ENCODE peak calls at places on chromosome 15, in nine cellular contexts. One of them, this sample, is unnamed.

GRCh38 chr15:64825431-64826294 is at the start of gene PIF1:
- DNase-seq in putamen: peak; percentile 93
- DNase-seq in brain pericyte: peak; percentile 91
- DNase-seq in T-helper 2 cell: peak; percentile 88
- DNase-seq in amniotic epithelial cell: peak; percentile 99
- DNase-seq in stimulated activated CD4-positive, alpha-beta T cell treated with anti-CD3 and anti-CD28 coated beads, Interleukin-1b, Interleukin-23, amount 100 ng/mL, for 24 hours: peak; percentile 75
- DNase-seq in sciatic nerve: peak; percentile 89
- DNase-seq in SK-N-DZ: peak; percentile 99
- DNase-seq in B cell: peak; percentile 87
- DNase-seq in this sample: peak; percentile 99

GRCh38 chr15:83747050-83747717 is 93.3 kb downstream of the ADAMTSL3 start:
- DNase-seq in putamen: no peak
- DNase-seq in brain pericyte: peak; percentile 5
- DNase-seq in T-helper 2 cell: no peak
- DNase-seq in amniotic epithelial cell: peak; percentile 44
- DNase-seq in stimulated activated CD4-positive, alpha-beta T cell treated with anti-CD3 and anti-CD28 coated beads, Interleukin-1b, Interleukin-23, amount 100 ng/mL, for 24 hours: no peak
- DNase-seq in sciatic nerve: no peak
- DNase-seq in SK-N-DZ: no peak
- DNase-seq in B cell: no peak
- DNase-seq in this sample: no peak

GRCh38 chr15:57637836-57638235 is 46.1 kb downstream of the MYZAP start:
- DNase-seq in putamen: no peak
- DNase-seq in brain pericyte: no peak
- DNase-seq in T-helper 2 cell: no peak
- DNase-seq in amniotic epithelial cell: no peak
- DNase-seq in stimulated activated CD4-positive, alpha-beta T cell treated with anti-CD3 and anti-CD28 coated beads, Interleukin-1b, Interleukin-23, amount 100 ng/mL, for 24 hours: no peak
- DNase-seq in sciatic nerve: no peak
- DNase-seq in SK-N-DZ: no peak
- DNase-seq in B cell: no peak
- DNase-seq in this sample: no peak

GRCh38 chr15:44394062-44394461 is 33.4 kb upstream of the CTDSPL2 start:
- DNase-seq in putamen: no peak
- DNase-seq in brain pericyte: no peak
- DNase-seq in T-helper 2 cell: no peak
- DNase-seq in amniotic epithelial cell: peak; percentile 96
- DNase-seq in stimulated activated CD4-positive, alpha-beta T cell treated with anti-CD3 and anti-CD28 coated beads, Interleukin-1b, Interleukin-23, amount 100 ng/mL, for 24 hours: no peak
- DNase-seq in sciatic nerve: no peak
- DNase-seq in SK-N-DZ: no peak
- DNase-seq in B cell: no peak
- DNase-seq in this sample: no peak

GRCh38 chr15:38531509-38531908 is 33.1 kb downstream of the RASGRP1 start:
- DNase-seq in putamen: peak; percentile 75
- DNase-seq in brain pericyte: no peak
- DNase-seq in T-helper 2 cell: no peak
- DNase-seq in amniotic epithelial cell: peak; percentile 90
- DNase-seq in stimulated activated CD4-positive, alpha-beta T cell treated with anti-CD3 and anti-CD28 coated beads, Interleukin-1b, Interleukin-23, amount 100 ng/mL, for 24 hours: no peak
- DNase-seq in sciatic nerve: no peak
- DNase-seq in SK-N-DZ: no peak
- DNase-seq in B cell: no peak
- DNase-seq in this sample: no peak

GRCh38 chr15:100934166-100934565 is 15.0 kb downstream of the LRRK1 start:
- DNase-seq in putamen: no peak
- DNase-seq in brain pericyte: no peak
- DNase-seq in T-helper 2 cell: no peak
- DNase-seq in amniotic epithelial cell: no peak
- DNase-seq in stimulated activated CD4-positive, alpha-beta T cell treated with anti-CD3 and anti-CD28 coated beads, Interleukin-1b, Interleukin-23, amount 100 ng/mL, for 24 hours: no peak
- DNase-seq in sciatic nerve: no peak
- DNase-seq in SK-N-DZ: no peak
- DNase-seq in B cell: no peak
- DNase-seq in this sample: no peak

GRCh38 chr15:25860885-25861866 is 2.0 kb downstream of the ATP10A start:
- DNase-seq in putamen: no peak
- DNase-seq in brain pericyte: no peak
- DNase-seq in T-helper 2 cell: peak; percentile 14
- DNase-seq in amniotic epithelial cell: no peak
- DNase-seq in stimulated activated CD4-positive, alpha-beta T cell treated with anti-CD3 and anti-CD28 coated beads, Interleukin-1b, Interleukin-23, amount 100 ng/mL, for 24 hours: no peak
- DNase-seq in sciatic nerve: no peak
- DNase-seq in SK-N-DZ: no peak
- DNase-seq in B cell: no peak
- DNase-seq in this sample: no peak

GRCh38 chr15:74432271-74432967 is 1.3 kb downstream of the SEMA7A start:
- DNase-seq in putamen: no peak
- DNase-seq in brain pericyte: no peak
- DNase-seq in T-helper 2 cell: no peak
- DNase-seq in amniotic epithelial cell: no peak
- DNase-seq in stimulated activated CD4-positive, alpha-beta T cell treated with anti-CD3 and anti-CD28 coated beads, Interleukin-1b, Interleukin-23, amount 100 ng/mL, for 24 hours: no peak
- DNase-seq in sciatic nerve: no peak
- DNase-seq in SK-N-DZ: no peak
- DNase-seq in B cell: peak; percentile 44
- DNase-seq in this sample: no peak

GRCh38 chr15:84981711-84982300 is at the start of gene PDE8A:
- DNase-seq in putamen: no peak
- DNase-seq in brain pericyte: no peak
- DNase-seq in T-helper 2 cell: peak; percentile 74
- DNase-seq in amniotic epithelial cell: peak; percentile 43
- DNase-seq in stimulated activated CD4-positive, alpha-beta T cell treated with anti-CD3 and anti-CD28 coated beads, Interleukin-1b, Interleukin-23, amount 100 ng/mL, for 24 hours: no peak
- DNase-seq in sciatic nerve: peak; percentile 61
- DNase-seq in SK-N-DZ: no peak
- DNase-seq in B cell: peak; percentile 75
- DNase-seq in this sample: no peak

GRCh38 chr15:51647128-51647562 is 24.6 kb upstream of the DMXL2 start:
- DNase-seq in putamen: peak; percentile 45
- DNase-seq in brain pericyte: no peak
- DNase-seq in T-helper 2 cell: no peak
- DNase-seq in amniotic epithelial cell: peak; percentile 83
- DNase-seq in stimulated activated CD4-positive, alpha-beta T cell treated with anti-CD3 and anti-CD28 coated beads, Interleukin-1b, Interleukin-23, amount 100 ng/mL, for 24 hours: no peak
- DNase-seq in sciatic nerve: peak; percentile 65
- DNase-seq in SK-N-DZ: no peak
- DNase-seq in B cell: no peak
- DNase-seq in this sample: no peak

GRCh38 chr15:79192462-79193036 is 90.0 kb upstream of the ANKRD34C start:
- DNase-seq in putamen: no peak
- DNase-seq in brain pericyte: no peak
- DNase-seq in T-helper 2 cell: no peak
- DNase-seq in amniotic epithelial cell: peak; percentile 24
- DNase-seq in stimulated activated CD4-positive, alpha-beta T cell treated with anti-CD3 and anti-CD28 coated beads, Interleukin-1b, Interleukin-23, amount 100 ng/mL, for 24 hours: no peak
- DNase-seq in sciatic nerve: no peak
- DNase-seq in SK-N-DZ: peak; percentile 78
- DNase-seq in B cell: no peak
- DNase-seq in this sample: no peak

GRCh38 chr15:85118173-85118572 is 136.5 kb downstream of the PDE8A start:
- DNase-seq in putamen: no peak
- DNase-seq in brain pericyte: no peak
- DNase-seq in T-helper 2 cell: no peak
- DNase-seq in amniotic epithelial cell: no peak
- DNase-seq in stimulated activated CD4-positive, alpha-beta T cell treated with anti-CD3 and anti-CD28 coated beads, Interleukin-1b, Interleukin-23, amount 100 ng/mL, for 24 hours: no peak
- DNase-seq in sciatic nerve: no peak
- DNase-seq in SK-N-DZ: no peak
- DNase-seq in B cell: no peak
- DNase-seq in this sample: no peak

GRCh38 chr15:55654541-55654940 is 66.4 kb upstream of the PYGO1 start:
- DNase-seq in putamen: no peak
- DNase-seq in brain pericyte: no peak
- DNase-seq in T-helper 2 cell: no peak
- DNase-seq in amniotic epithelial cell: peak; percentile 79
- DNase-seq in stimulated activated CD4-positive, alpha-beta T cell treated with anti-CD3 and anti-CD28 coated beads, Interleukin-1b, Interleukin-23, amount 100 ng/mL, for 24 hours: no peak
- DNase-seq in sciatic nerve: no peak
- DNase-seq in SK-N-DZ: no peak
- DNase-seq in B cell: no peak
- DNase-seq in this sample: no peak

GRCh38 chr15:67013696-67014095 is 51.7 kb upstream of the SMAD3 start:
- DNase-seq in putamen: no peak
- DNase-seq in brain pericyte: peak; percentile 47
- DNase-seq in T-helper 2 cell: no peak
- DNase-seq in amniotic epithelial cell: no peak
- DNase-seq in stimulated activated CD4-positive, alpha-beta T cell treated with anti-CD3 and anti-CD28 coated beads, Interleukin-1b, Interleukin-23, amount 100 ng/mL, for 24 hours: no peak
- DNase-seq in sciatic nerve: no peak
- DNase-seq in SK-N-DZ: no peak
- DNase-seq in B cell: no peak
- DNase-seq in this sample: no peak

GRCh38 chr15:66126057-66126855 is 127.3 kb downstream of the MEGF11 start:
- DNase-seq in putamen: no peak
- DNase-seq in brain pericyte: no peak
- DNase-seq in T-helper 2 cell: no peak
- DNase-seq in amniotic epithelial cell: no peak
- DNase-seq in stimulated activated CD4-positive, alpha-beta T cell treated with anti-CD3 and anti-CD28 coated beads, Interleukin-1b, Interleukin-23, amount 100 ng/mL, for 24 hours: no peak
- DNase-seq in sciatic nerve: no peak
- DNase-seq in SK-N-DZ: peak; percentile 13
- DNase-seq in B cell: no peak
- DNase-seq in this sample: peak; percentile 87

GRCh38 chr15:74752486-74753395 is 4.1 kb downstream of the CYP1A2 start:
- DNase-seq in putamen: no peak
- DNase-seq in brain pericyte: no peak
- DNase-seq in T-helper 2 cell: no peak
- DNase-seq in amniotic epithelial cell: peak; percentile 78
- DNase-seq in stimulated activated CD4-positive, alpha-beta T cell treated with anti-CD3 and anti-CD28 coated beads, Interleukin-1b, Interleukin-23, amount 100 ng/mL, for 24 hours: no peak
- DNase-seq in sciatic nerve: no peak
- DNase-seq in SK-N-DZ: no peak
- DNase-seq in B cell: no peak
- DNase-seq in this sample: no peak

GRCh38 chr15:99954361-99955180 is 221.3 kb upstream of the LYSMD4 start:
- DNase-seq in putamen: no peak
- DNase-seq in brain pericyte: no peak
- DNase-seq in T-helper 2 cell: no peak
- DNase-seq in amniotic epithelial cell: no peak
- DNase-seq in stimulated activated CD4-positive, alpha-beta T cell treated with anti-CD3 and anti-CD28 coated beads, Interleukin-1b, Interleukin-23, amount 100 ng/mL, for 24 hours: no peak
- DNase-seq in sciatic nerve: peak; percentile 49
- DNase-seq in SK-N-DZ: no peak
- DNase-seq in B cell: no peak
- DNase-seq in this sample: peak; percentile 38

GRCh38 chr15:65731926-65732325 is 60.2 kb downstream of the DENND4A start:
- DNase-seq in putamen: no peak
- DNase-seq in brain pericyte: no peak
- DNase-seq in T-helper 2 cell: no peak
- DNase-seq in amniotic epithelial cell: no peak
- DNase-seq in stimulated activated CD4-positive, alpha-beta T cell treated with anti-CD3 and anti-CD28 coated beads, Interleukin-1b, Interleukin-23, amount 100 ng/mL, for 24 hours: no peak
- DNase-seq in sciatic nerve: no peak
- DNase-seq in SK-N-DZ: no peak
- DNase-seq in B cell: no peak
- DNase-seq in this sample: no peak

GRCh38 chr15:69666441-69666882 is 213.8 kb downstream of the RPLP1 start:
- DNase-seq in putamen: no peak
- DNase-seq in brain pericyte: no peak
- DNase-seq in T-helper 2 cell: no peak
- DNase-seq in amniotic epithelial cell: peak; percentile 66
- DNase-seq in stimulated activated CD4-positive, alpha-beta T cell treated with anti-CD3 and anti-CD28 coated beads, Interleukin-1b, Interleukin-23, amount 100 ng/mL, for 24 hours: no peak
- DNase-seq in sciatic nerve: no peak
- DNase-seq in SK-N-DZ: no peak
- DNase-seq in B cell: no peak
- DNase-seq in this sample: no peak

GRCh38 chr15:98981851-98982722 is 25.5 kb downstream of the PGPEP1L start:
- DNase-seq in putamen: no peak
- DNase-seq in brain pericyte: no peak
- DNase-seq in T-helper 2 cell: no peak
- DNase-seq in amniotic epithelial cell: peak; percentile 66
- DNase-seq in stimulated activated CD4-positive, alpha-beta T cell treated with anti-CD3 and anti-CD28 coated beads, Interleukin-1b, Interleukin-23, amount 100 ng/mL, for 24 hours: no peak
- DNase-seq in sciatic nerve: no peak
- DNase-seq in SK-N-DZ: no peak
- DNase-seq in B cell: no peak
- DNase-seq in this sample: no peak

GRCh38 chr15:101654191-101654590 is 2.0 kb upstream of the TM2D3 start:
- DNase-seq in putamen: no peak
- DNase-seq in brain pericyte: no peak
- DNase-seq in T-helper 2 cell: no peak
- DNase-seq in amniotic epithelial cell: no peak
- DNase-seq in stimulated activated CD4-positive, alpha-beta T cell treated with anti-CD3 and anti-CD28 coated beads, Interleukin-1b, Interleukin-23, amount 100 ng/mL, for 24 hours: no peak
- DNase-seq in sciatic nerve: no peak
- DNase-seq in SK-N-DZ: no peak
- DNase-seq in B cell: no peak
- DNase-seq in this sample: no peak

GRCh38 chr15:52427804-52428203 is 100.9 kb downstream of the MYO5A start:
- DNase-seq in putamen: no peak
- DNase-seq in brain pericyte: no peak
- DNase-seq in T-helper 2 cell: no peak
- DNase-seq in amniotic epithelial cell: peak; percentile 99
- DNase-seq in stimulated activated CD4-positive, alpha-beta T cell treated with anti-CD3 and anti-CD28 coated beads, Interleukin-1b, Interleukin-23, amount 100 ng/mL, for 24 hours: no peak
- DNase-seq in sciatic nerve: no peak
- DNase-seq in SK-N-DZ: peak; percentile 74
- DNase-seq in B cell: no peak
- DNase-seq in this sample: no peak

GRCh38 chr15:42184313-42184712 is 23.8 kb downstream of the VPS39 start:
- DNase-seq in putamen: no peak
- DNase-seq in brain pericyte: no peak
- DNase-seq in T-helper 2 cell: no peak
- DNase-seq in amniotic epithelial cell: no peak
- DNase-seq in stimulated activated CD4-positive, alpha-beta T cell treated with anti-CD3 and anti-CD28 coated beads, Interleukin-1b, Interleukin-23, amount 100 ng/mL, for 24 hours: no peak
- DNase-seq in sciatic nerve: no peak
- DNase-seq in SK-N-DZ: no peak
- DNase-seq in B cell: no peak
- DNase-seq in this sample: no peak

GRCh38 chr15:40092416-40093223 is 16.1 kb downstream of the BMF start:
- DNase-seq in putamen: no peak
- DNase-seq in brain pericyte: peak; percentile 89
- DNase-seq in T-helper 2 cell: no peak
- DNase-seq in amniotic epithelial cell: peak; percentile 90
- DNase-seq in stimulated activated CD4-positive, alpha-beta T cell treated with anti-CD3 and anti-CD28 coated beads, Interleukin-1b, Interleukin-23, amount 100 ng/mL, for 24 hours: no peak
- DNase-seq in sciatic nerve: peak; percentile 79
- DNase-seq in SK-N-DZ: no peak
- DNase-seq in B cell: no peak
- DNase-seq in this sample: peak; percentile 61

GRCh38 chr15:72784233-72784876 is 797 bp upstream of the ADPGK start:
- DNase-seq in putamen: peak; percentile 81
- DNase-seq in brain pericyte: no peak
- DNase-seq in T-helper 2 cell: no peak
- DNase-seq in amniotic epithelial cell: peak; percentile 83
- DNase-seq in stimulated activated CD4-positive, alpha-beta T cell treated with anti-CD3 and anti-CD28 coated beads, Interleukin-1b, Interleukin-23, amount 100 ng/mL, for 24 hours: no peak
- DNase-seq in sciatic nerve: no peak
- DNase-seq in SK-N-DZ: peak; percentile 73
- DNase-seq in B cell: peak; percentile 47
- DNase-seq in this sample: peak; percentile 79

GRCh38 chr15:90600954-90601353 is 71.2 kb downstream of the CRTC3 start:
- DNase-seq in putamen: no peak
- DNase-seq in brain pericyte: no peak
- DNase-seq in T-helper 2 cell: no peak
- DNase-seq in amniotic epithelial cell: no peak
- DNase-seq in stimulated activated CD4-positive, alpha-beta T cell treated with anti-CD3 and anti-CD28 coated beads, Interleukin-1b, Interleukin-23, amount 100 ng/mL, for 24 hours: no peak
- DNase-seq in sciatic nerve: no peak
- DNase-seq in SK-N-DZ: no peak
- DNase-seq in B cell: no peak
- DNase-seq in this sample: no peak

GRCh38 chr15:50911641-50912040 is 3.2 kb downstream of the AP4E1 start:
- DNase-seq in putamen: no peak
- DNase-seq in brain pericyte: no peak
- DNase-seq in T-helper 2 cell: no peak
- DNase-seq in amniotic epithelial cell: peak; percentile 2
- DNase-seq in stimulated activated CD4-positive, alpha-beta T cell treated with anti-CD3 and anti-CD28 coated beads, Interleukin-1b, Interleukin-23, amount 100 ng/mL, for 24 hours: no peak
- DNase-seq in sciatic nerve: no peak
- DNase-seq in SK-N-DZ: no peak
- DNase-seq in B cell: no peak
- DNase-seq in this sample: no peak

GRCh38 chr15:21261965-21262850 is 178.1 kb downstream of the POTEB3 start:
- DNase-seq in putamen: no peak
- DNase-seq in brain pericyte: no peak
- DNase-seq in T-helper 2 cell: no peak
- DNase-seq in amniotic epithelial cell: no peak
- DNase-seq in stimulated activated CD4-positive, alpha-beta T cell treated with anti-CD3 and anti-CD28 coated beads, Interleukin-1b, Interleukin-23, amount 100 ng/mL, for 24 hours: no peak
- DNase-seq in sciatic nerve: no peak
- DNase-seq in SK-N-DZ: peak; percentile 5
- DNase-seq in B cell: no peak
- DNase-seq in this sample: no peak

GRCh38 chr15:32957219-32957618 is 237.3 kb downstream of the FMN1 start:
- DNase-seq in putamen: no peak
- DNase-seq in brain pericyte: no peak
- DNase-seq in T-helper 2 cell: no peak
- DNase-seq in amniotic epithelial cell: no peak
- DNase-seq in stimulated activated CD4-positive, alpha-beta T cell treated with anti-CD3 and anti-CD28 coated beads, Interleukin-1b, Interleukin-23, amount 100 ng/mL, for 24 hours: no peak
- DNase-seq in sciatic nerve: no peak
- DNase-seq in SK-N-DZ: no peak
- DNase-seq in B cell: no peak
- DNase-seq in this sample: no peak

This sample was measured in NCI-H526.